ENCODE peak calls at places on chromosomes 6 and 20, in six cellular contexts. B, H, M, O, C and V are unnamed samples.

GRCh38 chr6:113591896-113592827 is 265.0 kb upstream of the MARCKS start:
- DNase-seq in H (no peak), C (no peak), O (no peak), M (no peak), B (peak; percentile 78), V (no peak)

GRCh38 chr20:17538517-17539170 is 7.5 kb upstream of the BFSP1 start:
- DNase-seq in C (no peak), H (no peak), M (no peak), B (no peak), O (no peak), V (no peak)

GRCh38 chr6:53985361-53985760 is 125.9 kb upstream of the MLIP start:
- DNase-seq in O (no peak), C (no peak), M (no peak), B (no peak), H (no peak), V (no peak)

GRCh38 chr6:135488023-135488422 is 9.5 kb downstream of the AHI1 start:
- DNase-seq in O (no peak), M (no peak), H (no peak), C (no peak), B (peak; percentile 40), V (no peak)

GRCh38 chr20:34768105-34768504 is 57.3 kb downstream of the NCOA6 start:
- DNase-seq in O (no peak), B (peak; percentile 14), M (no peak), C (no peak), H (no peak), V (no peak)

GRCh38 chr6:138550346-138550767 is 51.1 kb upstream of the NHSL1 start:
- DNase-seq in O (no peak), B (no peak), C (no peak), M (no peak), H (no peak), V (no peak)

GRCh38 chr6:52881996-52882841 is 27.3 kb downstream of the GSTA3 start:
- DNase-seq in M (peak; percentile 60), B (peak; percentile 65), H (peak; percentile 8), O (peak; percentile 49), C (peak; percentile 48), V (no peak)

GRCh38 chr20:35307666-35308653 is 15.7 kb upstream of the FAM83C start:
- DNase-seq in B (peak; percentile 71), M (no peak), C (no peak), O (no peak), H (peak; percentile 35), V (peak; percentile 100)

GRCh38 chr20:16349518-16350295 is 223.5 kb downstream of the KIF16B start:
- DNase-seq in B (no peak), M (no peak), H (no peak), C (no peak), O (no peak), V (no peak)

GRCh38 chr6:154614101-154614500 is 103.6 kb upstream of the CNKSR3 start:
- DNase-seq in M (no peak), H (no peak), O (no peak), C (no peak), B (peak; percentile 89), V (no peak)

GRCh38 chr20:32792316-32792715 is 27.4 kb upstream of the MAPRE1 start:
- DNase-seq in H (no peak), M (no peak), C (no peak), O (no peak), B (no peak), V (no peak)

GRCh38 chr20:32796383-32797159 is 23.2 kb upstream of the MAPRE1 start:
- DNase-seq in C (no peak), O (no peak), H (no peak), M (no peak), B (no peak), V (no peak)

GRCh38 chr20:32789896-32790750 is 27.9 kb downstream of the DNMT3B start:
- DNase-seq in M (peak; percentile 75), H (peak; percentile 25), C (no peak), O (peak; percentile 57), B (peak; percentile 64), V (no peak)

GRCh38 chr20:32790751-32791057 is 28.5 kb downstream of the DNMT3B start:
- DNase-seq in H (no peak), B (no peak), M (no peak), C (no peak), O (no peak), V (no peak)

DNA sequence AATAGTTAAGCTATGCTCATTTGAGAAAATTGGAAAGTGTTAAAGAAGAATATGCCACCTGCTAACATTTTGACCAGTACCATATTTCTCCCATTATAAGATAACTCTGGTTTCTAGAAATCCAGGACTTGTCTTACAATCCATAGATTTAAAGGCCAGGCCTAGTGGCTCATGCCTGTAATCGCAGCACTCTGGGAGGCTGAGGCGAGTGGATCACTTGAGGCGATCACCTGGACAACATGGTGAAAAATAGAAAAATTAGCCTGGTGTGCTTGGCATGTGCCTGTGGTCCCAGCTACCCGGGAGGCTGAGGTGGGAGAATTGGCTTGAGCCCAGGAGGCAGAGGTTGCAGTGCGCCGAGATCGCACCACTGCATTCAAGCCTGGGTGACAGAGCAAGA is 26.7 kb upstream of the MAPRE1 start:
- DNase-seq in O (no peak), M (no peak), C (no peak), B (peak; percentile 12), H (no peak), V (no peak)
- H3K36me3 ChIP-seq in O (no peaks in the 10 kb centered on the region), M (peaks cover 10% of the 10 kb centered on the region), C (peaks cover 83% of the 10 kb centered on the region), B (no peaks in the 10 kb centered on the region), H (no peaks in the 10 kb centered on the region), V (no peaks in the 10 kb centered on the region)

GRCh38 chr6:42295688-42296087 is 78.0 kb upstream of the MRPS10 start:
- DNase-seq in H (no peak), B (no peak), O (no peak), M (no peak), C (no peak), V (no peak)

GRCh38 chr6:42297661-42298060 is 80.0 kb upstream of the MRPS10 start:
- DNase-seq in B (no peak), H (no peak), O (no peak), C (no peak), M (no peak), V (no peak)

GRCh38 chr6:42295181-42295580 is 77.5 kb upstream of the MRPS10 start:
- DNase-seq in H (no peak), B (no peak), O (no peak), C (no peak), M (no peak), V (no peak)

GRCh38 chr6:42294759-42295158 is 77.1 kb upstream of the MRPS10 start:
- DNase-seq in H (no peak), O (no peak), B (peak; percentile 13), C (no peak), M (no peak), V (peak; percentile 78)

GRCh38 chr6:42296614-42297013 is 79.0 kb upstream of the MRPS10 start:
- DNase-seq in B (no peak), O (no peak), M (no peak), H (no peak), C (no peak), V (no peak)
- H3K27ac ChIP-seq in B (no peak overlapping the region), O (no peak overlapping the region), M (no peak overlapping the region), H (no peak overlapping the region), C (no peak overlapping the region), V (peak overlapping the region; percentile 60)

GRCh38 chr6:139592011-139592410 is 217.6 kb upstream of the CITED2 start:
- DNase-seq in H (no peak), O (no peak), C (no peak), B (no peak), M (no peak), V (no peak)
- H3K4me1 ChIP-seq in H (peaks cover 86% of the 10 kb centered on the region), O (no peaks in the 10 kb centered on the region), C (no peaks in the 10 kb centered on the region), B (peaks cover 22% of the 10 kb centered on the region), M (no peaks in the 10 kb centered on the region), V (peaks cover 13% of the 10 kb centered on the region)

GRCh38 chr20:48684501-48685041 is 143.2 kb downstream of the PREX1 start:
- DNase-seq in C (no peak), B (peak; percentile 26), O (no peak), H (no peak), M (no peak), V (no peak)
- H3K36me3 ChIP-seq in C (no peaks in the 10 kb centered on the region), B (peaks cover 16% of the 10 kb centered on the region), O (peaks cover 31% of the 10 kb centered on the region), H (peaks cover 14% of the 10 kb centered on the region), M (peaks cover 6% of the 10 kb centered on the region), V (no peaks in the 10 kb centered on the region)

DNA sequence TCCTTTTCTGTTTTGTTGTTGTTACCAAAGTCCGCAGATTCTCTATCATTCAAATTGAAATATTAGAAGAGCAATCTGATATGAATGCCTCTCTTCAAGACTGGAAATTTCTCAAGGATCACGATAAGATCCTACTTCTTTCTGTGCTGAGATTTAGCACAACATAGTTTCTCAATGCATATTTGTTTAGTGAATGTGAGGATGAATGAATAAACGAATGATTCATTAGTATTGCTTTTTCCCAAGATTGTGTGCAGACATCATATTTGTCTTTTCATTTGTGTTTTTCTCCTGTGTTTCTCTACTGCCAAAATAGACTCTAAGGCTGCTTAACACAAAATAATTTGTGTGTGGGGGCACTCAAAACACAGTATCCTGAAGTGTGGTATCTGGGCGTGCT is 862.7 kb upstream of the MAP3K7 start:
- DNase-seq in M (no peak), O (no peak), B (no peak), C (no peak), H (no peak), V (no peak)
- H3K27ac ChIP-seq in M (no peak overlapping the region), O (no peak overlapping the region), B (no peak overlapping the region), C (no peak overlapping the region), H (no peak overlapping the region), V (no peak overlapping the region)

GRCh38 chr6:159726196-159726917 is 949 bp upstream of the WTAP start:
- DNase-seq in C (no peak), H (no peak), B (no peak), M (no peak), O (no peak), V (no peak)
- H3K4me1 ChIP-seq in C (no peaks in the 10 kb centered on the region), H (peaks cover 37% of the 10 kb centered on the region), B (peaks cover 21% of the 10 kb centered on the region), M (peaks cover 31% of the 10 kb centered on the region), O (peaks cover 28% of the 10 kb centered on the region), V (peaks cover 15% of the 10 kb centered on the region)

DNA sequence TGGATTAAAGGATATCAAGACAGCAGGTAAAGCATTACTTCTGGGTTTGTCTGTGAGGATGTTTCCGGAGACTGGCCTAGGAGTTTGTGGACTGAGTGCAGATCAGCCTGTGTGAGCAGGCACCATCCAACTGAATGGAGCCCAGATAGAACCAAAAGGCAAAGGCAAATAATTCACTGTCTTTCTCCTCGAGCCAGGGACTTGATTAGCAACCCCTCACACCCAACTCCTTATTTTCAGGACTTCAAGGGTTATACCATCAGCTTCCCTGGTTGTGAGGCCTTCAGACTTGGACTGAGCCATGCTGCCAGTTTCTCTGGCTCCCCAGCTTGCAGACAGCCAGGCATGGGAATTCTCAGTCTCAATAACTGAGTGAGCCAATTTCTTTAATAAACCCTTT is 19.3 kb downstream of the PSMB1 start:
- DNase-seq in M (no peak), C (no peak), B (no peak), H (no peak), O (no peak), V (no peak)
- H3K36me3 ChIP-seq in M (peaks cover 71% of the 10 kb centered on the region), C (peaks cover 22% of the 10 kb centered on the region), B (peaks cover 36% of the 10 kb centered on the region), H (peaks cover 38% of the 10 kb centered on the region), O (peaks cover 48% of the 10 kb centered on the region), V (peaks cover 59% of the 10 kb centered on the region)

DNA sequence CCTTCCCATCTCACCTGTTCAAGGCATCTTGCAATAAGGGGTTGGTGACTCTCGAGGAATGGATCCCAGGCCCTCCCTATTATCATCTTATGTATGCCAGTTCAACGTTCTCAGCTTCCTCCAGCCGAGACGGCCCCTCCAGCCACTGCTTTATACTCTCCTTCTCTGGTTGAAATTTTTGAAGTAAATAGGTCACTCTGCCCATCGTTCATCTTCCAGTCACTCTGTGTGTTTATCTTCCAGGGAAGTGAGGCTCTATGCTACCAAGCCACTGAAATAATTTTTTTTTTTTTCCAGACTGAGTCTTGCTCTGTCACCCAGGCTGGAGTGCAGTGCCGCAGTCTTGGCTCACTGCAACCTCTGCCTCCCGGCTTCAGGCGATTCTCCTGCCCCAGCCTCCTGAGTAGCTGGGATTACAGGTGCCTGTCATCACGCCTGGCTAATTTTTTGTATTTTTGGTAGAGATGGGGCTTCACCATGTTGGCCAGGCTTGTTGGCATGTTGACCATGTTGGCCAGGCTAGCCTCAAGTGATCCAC is 17.0 kb downstream of the PTPN1 start:
- DNase-seq in C (no peak), H (no peak), M (no peak), B (no peak), O (no peak), V (peak; percentile 47)
- H3K27ac ChIP-seq in C (no peak overlapping the region), H (no peak overlapping the region), M (no peak overlapping the region), B (peak overlapping the region; percentile 34), O (no peak overlapping the region), V (no peak overlapping the region)